ENCODE peak calls at places on chromosomes 7 and 10, in four cellular contexts. K is AG10803, Q is tibial nerve, P is lung. T is an unnamed sample.

GRCh38 chr7:152615052-152615741 is 60.7 kb downstream of the XRCC2 start:
- DNase-seq in P (no peak), Q (no peak), K (no peak), T (no peak)

GRCh38 chr7:132933076-132933466 is 148.8 kb downstream of the CHCHD3 start:
- DNase-seq in Q (no peak), K (peak), P (no peak), T (peak)

GRCh38 chr7:155198901-155199845 is 98.5 kb upstream of the INSIG1 start:
- DNase-seq in Q (no peak), P (no peak), K (peak), T (peak)

GRCh38 chr10:123027861-123028260 is 19.1 kb downstream of the ACADSB start:
- DNase-seq in P (no peak), Q (no peak), K (peak), T (no peak)

GRCh38 chr7:70856889-70857511 is 274.9 kb upstream of the GALNT17 start:
- DNase-seq in P (peak), Q (peak), K (peak), T (peak)

GRCh38 chr10:13767721-13768178 is 181.0 kb downstream of the PRPF18 start:
- DNase-seq in Q (no peak), P (no peak), K (no peak), T (no peak)

GRCh38 chr10:87818505-87819273 is 663 bp upstream of the ATAD1 start:
- DNase-seq in P (peak), Q (peak), K (peak), T (peak)

GRCh38 chr7:73451780-73452398 is 18.3 kb downstream of the FZD9 start:
- DNase-seq in Q (peak), K (peak), P (no peak), T (peak)

GRCh38 chr10:119643306-119644214 is 7.6 kb upstream of the BAG3 start:
- DNase-seq in P (no peak), Q (no peak), K (peak), T (peak)

GRCh38 chr7:42639930-42640329 is 271.9 kb downstream of the C7orf25 start:
- DNase-seq in K (peak), Q (no peak), P (no peak), T (no peak)

GRCh38 chr10:74926791-74927585 is 100.6 kb downstream of the KAT6B start:
- DNase-seq in P (no peak), K (no peak), Q (no peak), T (no peak)

GRCh38 chr7:152052772-152053171 is 27.3 kb downstream of the GALNT11 start:
- DNase-seq in K (no peak), Q (no peak), P (no peak), T (no peak)

GRCh38 chr7:139860090-139860773 is 31.2 kb downstream of the TBXAS1 start:
- DNase-seq in Q (peak), K (no peak), P (peak), T (no peak)

GRCh38 chr10:69317175-69318086 is 39.1 kb downstream of the HK1 start:
- DNase-seq in K (no peak), Q (no peak), P (no peak), T (no peak)

GRCh38 chr7:101707587-101707986 is 78.5 kb upstream of the MYL10 start:
- DNase-seq in K (no peak), Q (no peak), P (no peak), T (no peak)

GRCh38 chr7:90298145-90299038 is 22.7 kb downstream of the FAM237B start:
- DNase-seq in Q (no peak), P (no peak), K (peak), T (peak)

DNA sequence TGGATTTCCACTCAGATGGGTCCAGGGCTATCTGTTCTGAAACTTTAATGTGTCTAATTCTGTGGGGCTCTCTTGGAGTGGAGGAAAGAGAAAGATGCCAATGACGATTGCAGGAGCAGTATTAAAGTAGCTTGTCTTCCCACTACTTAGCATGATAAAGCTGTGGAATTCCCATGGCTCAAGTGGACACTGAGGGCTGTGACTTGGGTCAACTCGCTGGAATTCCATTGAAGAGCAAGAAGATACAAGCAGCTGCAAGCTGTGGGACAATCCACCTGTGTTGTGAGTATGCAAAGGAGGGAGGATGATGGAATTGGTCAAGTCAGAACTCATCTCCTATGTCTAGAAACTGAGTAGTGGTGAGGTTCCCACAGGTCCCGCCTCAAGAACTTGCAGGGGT is 154.2 kb upstream of the MINDY3 start:
- DNase-seq in Q (no peak), K (no peak), P (no peak), T (no peak)
- TF ChIP-seq CTCF in Q (no peak), K (no peak), P (no peak), T (no peak)

GRCh38 chr10:77162697-77163096 is 474.9 kb downstream of the KCNMA1 start:
- DNase-seq in K (peak), P (no peak), Q (no peak), T (peak)

GRCh38 chr10:77165445-77166316 is 471.9 kb downstream of the KCNMA1 start:
- DNase-seq in P (peak), Q (peak), K (peak), T (peak)

GRCh38 chr10:77163670-77164348 is 473.8 kb downstream of the KCNMA1 start:
- DNase-seq in K (peak), P (no peak), Q (peak), T (peak)

GRCh38 chr10:77168161-77168560 is 469.4 kb downstream of the KCNMA1 start:
- DNase-seq in K (no peak), P (no peak), Q (no peak), T (no peak)

GRCh38 chr10:77164616-77165311 is 472.8 kb downstream of the KCNMA1 start:
- DNase-seq in P (no peak), K (peak), Q (no peak), T (no peak)
- H3K4me3 ChIP-seq in P (no peak), K (no peak), Q (no peak), T (no peak)

DNA sequence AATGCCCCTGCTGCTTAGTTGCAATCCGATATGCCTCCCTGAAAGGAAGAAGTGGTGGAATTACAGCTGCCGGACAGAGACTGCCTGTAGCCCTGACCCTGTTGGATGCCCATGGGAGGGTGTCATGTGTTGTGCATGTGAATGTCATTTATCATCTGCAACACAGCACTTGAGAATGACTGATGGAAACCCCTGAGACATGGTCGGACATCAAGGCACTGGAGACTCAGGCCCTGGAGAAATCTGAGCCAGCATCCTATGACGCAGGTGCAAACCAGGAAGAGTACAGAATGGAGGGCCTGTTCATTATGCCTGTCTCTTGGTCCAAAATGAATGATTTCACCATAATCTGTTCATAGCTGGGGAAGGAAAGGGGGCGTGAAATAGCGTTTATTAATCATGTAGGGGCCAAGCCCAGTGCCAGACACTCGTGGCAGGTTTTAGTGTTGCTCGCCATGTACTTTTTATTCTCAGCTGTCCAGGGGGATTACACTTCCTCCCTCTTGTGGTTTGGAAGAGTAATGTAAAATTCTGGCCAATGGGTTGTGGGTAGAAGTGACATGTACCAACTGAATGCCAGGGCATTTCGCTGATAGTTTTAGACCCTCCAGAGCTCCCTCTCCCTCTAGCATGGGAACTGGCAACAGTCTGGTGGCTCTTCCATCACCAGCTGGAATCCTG is 23.0 kb upstream of the LEP start:
- DNase-seq in K (peak), Q (no peak), P (no peak), T (no peak)
- TF ChIP-seq CTCF in K (peak), Q (no peak), P (no peak), T (peak)

GRCh38 chr7:19522486-19522885 is 186.4 kb downstream of the POLR1F start:
- DNase-seq in P (no peak), K (peak), Q (no peak), T (peak)
- H3K4me3 ChIP-seq in P (no peak), K (no peak), Q (no peak), T (no peak)

GRCh38 chr10:117972168-117972822 is 74.4 kb downstream of the RAB11FIP2 start:
- DNase-seq in K (no peak), P (no peak), Q (no peak), T (no peak)

GRCh38 chr10:117967149-117967548 is 79.6 kb downstream of the RAB11FIP2 start:
- DNase-seq in P (no peak), K (no peak), Q (no peak), T (no peak)

GRCh38 chr10:117968354-117969182 is 78.2 kb downstream of the RAB11FIP2 start:
- DNase-seq in K (no peak), Q (no peak), P (no peak), T (no peak)

GRCh38 chr10:117969592-117969991 is 77.1 kb downstream of the RAB11FIP2 start:
- DNase-seq in P (no peak), Q (no peak), K (no peak), T (no peak)

DNA sequence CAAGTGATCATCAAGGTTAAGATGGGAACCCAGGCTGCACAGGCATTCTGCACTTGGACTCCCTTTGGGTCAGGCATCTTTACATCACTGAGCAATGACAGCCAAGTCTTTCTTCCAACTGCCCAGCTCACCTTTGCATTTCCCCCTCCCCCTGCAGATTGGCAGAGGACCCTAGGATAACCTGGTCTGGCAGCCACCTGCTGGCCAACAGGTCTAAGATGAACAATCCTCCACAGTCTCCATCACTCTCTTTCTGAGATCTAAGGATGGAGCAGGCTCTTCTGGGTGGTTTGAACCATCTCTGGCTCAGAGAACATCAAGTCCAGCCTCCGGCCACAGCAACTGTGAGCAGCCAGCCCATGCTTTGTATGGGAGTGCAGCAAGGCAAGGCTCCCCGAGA is 75.8 kb downstream of the RAB11FIP2 start:
- DNase-seq in P (no peak), Q (no peak), K (no peak), T (no peak)
- TF ChIP-seq CTCF in P (no peak), Q (no peak), K (no peak), T (no peak)

GRCh38 chr7:99123571-99124033 is 20.3 kb downstream of the SMURF1 start:
- DNase-seq in K (peak), P (no peak), Q (no peak), T (peak)
- H3K4me3 ChIP-seq in K (no peak), P (no peak), Q (no peak), T (no peak)

GRCh38 chr7:102823715-102824114 is 74.9 kb downstream of the FAM185A start:
- DNase-seq in P (no peak), K (no peak), Q (no peak), T (no peak)
- TF ChIP-seq CTCF in P (no peak), K (no peak), Q (no peak), T (no peak)

GRCh38 chr7:107284911-107285479 is 116.2 kb downstream of the HBP1 start:
- DNase-seq in Q (no peak), K (no peak), P (no peak), T (no peak)
- H3K4me3 ChIP-seq in Q (no peak), K (no peak), P (no peak), T (no peak)

GRCh38 chr7:34748244-34749039 is 90.4 kb downstream of the NPSR1 start:
- DNase-seq in Q (no peak), P (peak), K (peak), T (peak)
- TF ChIP-seq CTCF in Q (no peak), P (no peak), K (no peak), T (no peak)

DNA sequence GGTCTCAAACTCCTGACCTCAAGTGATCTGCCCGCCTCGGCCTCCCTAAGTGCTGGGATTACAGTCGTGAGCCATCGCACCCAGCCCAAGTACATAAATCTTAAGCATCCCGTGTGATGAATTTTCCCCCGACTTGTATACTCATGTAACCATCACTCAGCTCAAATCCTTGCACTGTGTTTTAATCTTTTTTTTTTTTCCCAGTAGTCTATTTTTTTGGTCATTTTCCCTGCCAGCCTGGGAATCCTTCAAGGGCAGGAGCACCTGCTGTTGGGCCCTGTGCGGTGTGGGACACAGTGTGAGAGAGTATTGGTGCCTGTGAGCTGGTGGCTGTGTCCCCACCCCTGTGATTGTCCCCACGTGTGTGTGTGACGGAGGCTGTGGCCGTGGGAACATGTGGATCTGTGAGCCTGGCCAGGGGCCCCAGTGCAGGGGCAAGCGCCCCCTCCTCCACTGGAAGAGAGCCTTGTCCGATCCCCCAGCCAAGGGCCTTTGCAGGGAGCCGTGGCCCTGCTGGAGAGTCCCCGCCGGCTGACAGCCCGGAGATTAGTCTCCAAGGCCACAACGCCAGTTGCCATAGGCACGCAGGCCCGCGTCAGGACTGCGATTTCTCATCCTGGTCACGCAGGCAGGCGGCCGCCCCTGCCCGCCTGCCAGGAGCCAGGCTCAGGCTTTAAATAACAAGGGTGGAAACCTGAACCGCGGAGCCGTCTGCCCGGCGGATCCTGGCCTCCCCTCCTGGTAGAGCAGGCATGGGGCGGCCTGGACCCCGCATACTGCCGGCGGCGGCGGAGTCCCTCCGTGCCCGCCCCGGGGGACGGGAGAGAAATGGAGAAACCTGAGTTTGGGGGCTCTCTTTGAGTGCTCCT is 26.5 kb downstream of the GTF2IRD1 start:
- DNase-seq in P (peak), K (peak), Q (peak), T (peak)
- H3K4me3 ChIP-seq in P (peak), K (peak), Q (peak), T (peak)